ENCODE peak calls at places on chromosomes 11 and 22, in seven cellular contexts. One of them, this sample, is unnamed.

GRCh38 chr11:71164186-71164585 is 88.2 kb downstream of the SHANK2 start:
- DNase-seq in AG04450: no peak
- DNase-seq in WERI-Rb-1: peak
- DNase-seq in CD8-positive, alpha-beta memory T cell: no peak
- DNase-seq in esophagus muscularis mucosa: peak
- DNase-seq in dorsolateral prefrontal cortex: no peak
- DNase-seq in tibial nerve: no peak
- DNase-seq in this sample: no peak

GRCh38 chr11:36465449-36466163 is 44.5 kb downstream of the TRAF6 start:
- DNase-seq in AG04450: no peak
- DNase-seq in WERI-Rb-1: no peak
- DNase-seq in CD8-positive, alpha-beta memory T cell: no peak
- DNase-seq in esophagus muscularis mucosa: peak
- DNase-seq in dorsolateral prefrontal cortex: no peak
- DNase-seq in tibial nerve: no peak
- DNase-seq in this sample: no peak

GRCh38 chr22:24995649-24996180 is 43.2 kb downstream of the KIAA1671 start:
- DNase-seq in AG04450: no peak
- DNase-seq in WERI-Rb-1: no peak
- DNase-seq in CD8-positive, alpha-beta memory T cell: no peak
- DNase-seq in esophagus muscularis mucosa: no peak
- DNase-seq in dorsolateral prefrontal cortex: no peak
- DNase-seq in tibial nerve: no peak
- DNase-seq in this sample: no peak

GRCh38 chr11:98701541-98701940 is 319.2 kb upstream of the CNTN5 start:
- DNase-seq in AG04450: no peak
- DNase-seq in WERI-Rb-1: no peak
- DNase-seq in CD8-positive, alpha-beta memory T cell: no peak
- DNase-seq in esophagus muscularis mucosa: no peak
- DNase-seq in dorsolateral prefrontal cortex: no peak
- DNase-seq in tibial nerve: no peak
- DNase-seq in this sample: no peak

GRCh38 chr11:22734628-22735345 is 68.4 kb downstream of the GAS2 start:
- DNase-seq in AG04450: no peak
- DNase-seq in WERI-Rb-1: no peak
- DNase-seq in CD8-positive, alpha-beta memory T cell: no peak
- DNase-seq in esophagus muscularis mucosa: no peak
- DNase-seq in dorsolateral prefrontal cortex: no peak
- DNase-seq in tibial nerve: no peak
- DNase-seq in this sample: no peak

GRCh38 chr11:66855574-66856495 is 1.0 kb upstream of the LRFN4 start:
- DNase-seq in AG04450: no peak
- DNase-seq in WERI-Rb-1: peak
- DNase-seq in CD8-positive, alpha-beta memory T cell: no peak
- DNase-seq in esophagus muscularis mucosa: peak
- DNase-seq in dorsolateral prefrontal cortex: peak
- DNase-seq in tibial nerve: peak
- DNase-seq in this sample: peak

GRCh38 chr11:70804174-70804855 is 406.0 kb downstream of the CTTN start:
- DNase-seq in AG04450: no peak
- DNase-seq in WERI-Rb-1: no peak
- DNase-seq in CD8-positive, alpha-beta memory T cell: no peak
- DNase-seq in esophagus muscularis mucosa: no peak
- DNase-seq in dorsolateral prefrontal cortex: no peak
- DNase-seq in tibial nerve: no peak
- DNase-seq in this sample: no peak

GRCh38 chr11:68164437-68164836 is 43.2 kb upstream of the CHKA start:
- DNase-seq in AG04450: no peak
- DNase-seq in WERI-Rb-1: no peak
- DNase-seq in CD8-positive, alpha-beta memory T cell: no peak
- DNase-seq in esophagus muscularis mucosa: no peak
- DNase-seq in dorsolateral prefrontal cortex: no peak
- DNase-seq in tibial nerve: no peak
- DNase-seq in this sample: no peak

GRCh38 chr11:35077709-35078695 is 61.0 kb upstream of the CD44 start:
- DNase-seq in AG04450: no peak
- DNase-seq in WERI-Rb-1: no peak
- DNase-seq in CD8-positive, alpha-beta memory T cell: peak
- DNase-seq in esophagus muscularis mucosa: no peak
- DNase-seq in dorsolateral prefrontal cortex: no peak
- DNase-seq in tibial nerve: no peak
- DNase-seq in this sample: no peak

GRCh38 chr11:107957109-107957588 is 28.9 kb downstream of the RAB39A start:
- DNase-seq in AG04450: no peak
- DNase-seq in WERI-Rb-1: no peak
- DNase-seq in CD8-positive, alpha-beta memory T cell: no peak
- DNase-seq in esophagus muscularis mucosa: no peak
- DNase-seq in dorsolateral prefrontal cortex: no peak
- DNase-seq in tibial nerve: peak
- DNase-seq in this sample: no peak

GRCh38 chr11:43632171-43632570 is 48.4 kb upstream of the HSD17B12 start:
- DNase-seq in AG04450: no peak
- DNase-seq in WERI-Rb-1: no peak
- DNase-seq in CD8-positive, alpha-beta memory T cell: no peak
- DNase-seq in esophagus muscularis mucosa: no peak
- DNase-seq in dorsolateral prefrontal cortex: no peak
- DNase-seq in tibial nerve: no peak
- DNase-seq in this sample: no peak

GRCh38 chr22:25972397-25972796 is 196.9 kb upstream of the SEZ6L start:
- DNase-seq in AG04450: no peak
- DNase-seq in WERI-Rb-1: no peak
- DNase-seq in CD8-positive, alpha-beta memory T cell: no peak
- DNase-seq in esophagus muscularis mucosa: no peak
- DNase-seq in dorsolateral prefrontal cortex: no peak
- DNase-seq in tibial nerve: no peak
- DNase-seq in this sample: no peak

GRCh38 chr11:62593434-62594044 is 2.2 kb upstream of the TUT1 start:
- DNase-seq in AG04450: peak
- DNase-seq in WERI-Rb-1: peak
- DNase-seq in CD8-positive, alpha-beta memory T cell: peak
- DNase-seq in esophagus muscularis mucosa: no peak
- DNase-seq in dorsolateral prefrontal cortex: peak
- DNase-seq in tibial nerve: peak
- DNase-seq in this sample: peak

GRCh38 chr11:13767461-13767860 is 99.0 kb downstream of the FAR1 start:
- DNase-seq in AG04450: no peak
- DNase-seq in WERI-Rb-1: no peak
- DNase-seq in CD8-positive, alpha-beta memory T cell: no peak
- DNase-seq in esophagus muscularis mucosa: no peak
- DNase-seq in dorsolateral prefrontal cortex: no peak
- DNase-seq in tibial nerve: no peak
- DNase-seq in this sample: no peak

GRCh38 chr11:44615913-44616806 is 50.7 kb downstream of the CD82 start:
- DNase-seq in AG04450: no peak
- DNase-seq in WERI-Rb-1: no peak
- DNase-seq in CD8-positive, alpha-beta memory T cell: no peak
- DNase-seq in esophagus muscularis mucosa: no peak
- DNase-seq in dorsolateral prefrontal cortex: no peak
- DNase-seq in tibial nerve: no peak
- DNase-seq in this sample: no peak

GRCh38 chr11:2771758-2772466 is 72.1 kb upstream of the KCNQ1OT1 start:
- DNase-seq in AG04450: no peak
- DNase-seq in WERI-Rb-1: peak
- DNase-seq in CD8-positive, alpha-beta memory T cell: no peak
- DNase-seq in esophagus muscularis mucosa: peak
- DNase-seq in dorsolateral prefrontal cortex: no peak
- DNase-seq in tibial nerve: no peak
- DNase-seq in this sample: no peak

GRCh38 chr11:19419021-19419750 is 178.4 kb upstream of the E2F8 start:
- DNase-seq in AG04450: peak
- DNase-seq in WERI-Rb-1: no peak
- DNase-seq in CD8-positive, alpha-beta memory T cell: no peak
- DNase-seq in esophagus muscularis mucosa: no peak
- DNase-seq in dorsolateral prefrontal cortex: no peak
- DNase-seq in tibial nerve: no peak
- DNase-seq in this sample: no peak

GRCh38 chr11:111039982-111040381 is 205.5 kb upstream of the POU2AF2 start:
- DNase-seq in AG04450: no peak
- DNase-seq in WERI-Rb-1: no peak
- DNase-seq in CD8-positive, alpha-beta memory T cell: no peak
- DNase-seq in esophagus muscularis mucosa: no peak
- DNase-seq in dorsolateral prefrontal cortex: no peak
- DNase-seq in tibial nerve: no peak
- DNase-seq in this sample: no peak

GRCh38 chr11:98040061-98040808 is 980.5 kb upstream of the CNTN5 start:
- DNase-seq in AG04450: no peak
- DNase-seq in WERI-Rb-1: no peak
- DNase-seq in CD8-positive, alpha-beta memory T cell: no peak
- DNase-seq in esophagus muscularis mucosa: no peak
- DNase-seq in dorsolateral prefrontal cortex: no peak
- DNase-seq in tibial nerve: no peak
- DNase-seq in this sample: no peak

GRCh38 chr11:11403763-11404725 is 51.0 kb upstream of the CSNK2A3 start:
- DNase-seq in AG04450: no peak
- DNase-seq in WERI-Rb-1: no peak
- DNase-seq in CD8-positive, alpha-beta memory T cell: no peak
- DNase-seq in esophagus muscularis mucosa: no peak
- DNase-seq in dorsolateral prefrontal cortex: no peak
- DNase-seq in tibial nerve: no peak
- DNase-seq in this sample: no peak

GRCh38 chr11:131637469-131638175 is 267.2 kb downstream of the NTM start:
- DNase-seq in AG04450: no peak
- DNase-seq in WERI-Rb-1: no peak
- DNase-seq in CD8-positive, alpha-beta memory T cell: no peak
- DNase-seq in esophagus muscularis mucosa: no peak
- DNase-seq in dorsolateral prefrontal cortex: no peak
- DNase-seq in tibial nerve: no peak
- DNase-seq in this sample: no peak

GRCh38 chr11:104898685-104899013 is 389 bp upstream of the CASP12 start:
- DNase-seq in AG04450: no peak
- DNase-seq in WERI-Rb-1: no peak
- DNase-seq in CD8-positive, alpha-beta memory T cell: no peak
- DNase-seq in esophagus muscularis mucosa: no peak
- DNase-seq in dorsolateral prefrontal cortex: no peak
- DNase-seq in tibial nerve: no peak
- DNase-seq in this sample: no peak

GRCh38 chr11:105867742-105868141 is 154.3 kb downstream of the MSANTD4 start:
- DNase-seq in AG04450: no peak
- DNase-seq in WERI-Rb-1: no peak
- DNase-seq in CD8-positive, alpha-beta memory T cell: no peak
- DNase-seq in esophagus muscularis mucosa: no peak
- DNase-seq in dorsolateral prefrontal cortex: no peak
- DNase-seq in tibial nerve: no peak
- DNase-seq in this sample: no peak

GRCh38 chr22:42951093-42951710 is 63.7 kb downstream of the PACSIN2 start:
- DNase-seq in AG04450: no peak
- DNase-seq in WERI-Rb-1: no peak
- DNase-seq in CD8-positive, alpha-beta memory T cell: no peak
- DNase-seq in esophagus muscularis mucosa: no peak
- DNase-seq in dorsolateral prefrontal cortex: no peak
- DNase-seq in tibial nerve: no peak
- DNase-seq in this sample: no peak
- H3K27ac ChIP-seq in AG04450: no peak
- H3K27ac ChIP-seq in WERI-Rb-1: no peak
- H3K27ac ChIP-seq in CD8-positive, alpha-beta memory T cell: no peak
- H3K27ac ChIP-seq in esophagus muscularis mucosa: peak
- H3K27ac ChIP-seq in dorsolateral prefrontal cortex: no peak
- H3K27ac ChIP-seq in tibial nerve: no peak
- H3K27ac ChIP-seq in this sample: no peak

GRCh38 chr22:27183474-27183873 is 526.1 kb downstream of the MIAT start:
- DNase-seq in AG04450: no peak
- DNase-seq in WERI-Rb-1: no peak
- DNase-seq in CD8-positive, alpha-beta memory T cell: no peak
- DNase-seq in esophagus muscularis mucosa: no peak
- DNase-seq in dorsolateral prefrontal cortex: no peak
- DNase-seq in tibial nerve: no peak
- DNase-seq in this sample: no peak
- H3K27ac ChIP-seq in AG04450: no peak
- H3K27ac ChIP-seq in WERI-Rb-1: no peak
- H3K27ac ChIP-seq in CD8-positive, alpha-beta memory T cell: no peak
- H3K27ac ChIP-seq in esophagus muscularis mucosa: no peak
- H3K27ac ChIP-seq in dorsolateral prefrontal cortex: no peak
- H3K27ac ChIP-seq in tibial nerve: no peak
- H3K27ac ChIP-seq in this sample: no peak

DNA sequence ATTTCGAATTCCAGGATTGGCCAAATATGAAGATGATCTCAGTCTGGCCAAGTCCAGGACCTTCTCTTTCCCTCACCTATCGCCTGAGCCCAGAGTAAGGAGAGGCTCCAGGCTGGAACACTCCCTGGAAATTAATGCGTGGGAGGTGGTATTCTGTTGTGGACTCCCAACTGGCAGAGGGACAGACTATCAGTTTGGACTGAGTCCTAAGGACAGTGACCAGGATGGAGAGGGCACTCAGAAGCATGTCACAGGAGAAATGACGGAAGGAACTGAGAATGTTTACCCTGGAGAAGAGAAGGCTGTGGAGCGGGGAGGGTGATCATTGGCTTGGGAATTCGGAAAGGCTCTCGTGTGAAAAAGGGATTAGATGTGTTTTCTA is 84.4 kb downstream of the RPL27A start:
- DNase-seq in AG04450: no peak
- DNase-seq in WERI-Rb-1: no peak
- DNase-seq in CD8-positive, alpha-beta memory T cell: no peak
- DNase-seq in esophagus muscularis mucosa: no peak
- DNase-seq in dorsolateral prefrontal cortex: no peak
- DNase-seq in tibial nerve: no peak
- DNase-seq in this sample: no peak
- H3K27ac ChIP-seq in AG04450: peak
- H3K27ac ChIP-seq in WERI-Rb-1: no peak
- H3K27ac ChIP-seq in CD8-positive, alpha-beta memory T cell: no peak
- H3K27ac ChIP-seq in esophagus muscularis mucosa: peak
- H3K27ac ChIP-seq in dorsolateral prefrontal cortex: no peak
- H3K27ac ChIP-seq in tibial nerve: peak
- H3K27ac ChIP-seq in this sample: no peak

GRCh38 chr22:37681556-37682049 is 4.5 kb upstream of the NOL12 start:
- DNase-seq in AG04450: no peak
- DNase-seq in WERI-Rb-1: peak
- DNase-seq in CD8-positive, alpha-beta memory T cell: peak
- DNase-seq in esophagus muscularis mucosa: no peak
- DNase-seq in dorsolateral prefrontal cortex: peak
- DNase-seq in tibial nerve: peak
- DNase-seq in this sample: peak

GRCh38 chr22:37680191-37680851 is 4.9 kb downstream of the LGALS1 start:
- DNase-seq in AG04450: no peak
- DNase-seq in WERI-Rb-1: no peak
- DNase-seq in CD8-positive, alpha-beta memory T cell: no peak
- DNase-seq in esophagus muscularis mucosa: no peak
- DNase-seq in dorsolateral prefrontal cortex: no peak
- DNase-seq in tibial nerve: no peak
- DNase-seq in this sample: no peak

GRCh38 chr22:37679670-37680069 is 4.2 kb downstream of the LGALS1 start:
- DNase-seq in AG04450: no peak
- DNase-seq in WERI-Rb-1: no peak
- DNase-seq in CD8-positive, alpha-beta memory T cell: no peak
- DNase-seq in esophagus muscularis mucosa: no peak
- DNase-seq in dorsolateral prefrontal cortex: no peak
- DNase-seq in tibial nerve: no peak
- DNase-seq in this sample: no peak

GRCh38 chr22:37678372-37678771 is 2.9 kb downstream of the LGALS1 start:
- DNase-seq in AG04450: no peak
- DNase-seq in WERI-Rb-1: no peak
- DNase-seq in CD8-positive, alpha-beta memory T cell: no peak
- DNase-seq in esophagus muscularis mucosa: no peak
- DNase-seq in dorsolateral prefrontal cortex: no peak
- DNase-seq in tibial nerve: no peak
- DNase-seq in this sample: no peak

DNA sequence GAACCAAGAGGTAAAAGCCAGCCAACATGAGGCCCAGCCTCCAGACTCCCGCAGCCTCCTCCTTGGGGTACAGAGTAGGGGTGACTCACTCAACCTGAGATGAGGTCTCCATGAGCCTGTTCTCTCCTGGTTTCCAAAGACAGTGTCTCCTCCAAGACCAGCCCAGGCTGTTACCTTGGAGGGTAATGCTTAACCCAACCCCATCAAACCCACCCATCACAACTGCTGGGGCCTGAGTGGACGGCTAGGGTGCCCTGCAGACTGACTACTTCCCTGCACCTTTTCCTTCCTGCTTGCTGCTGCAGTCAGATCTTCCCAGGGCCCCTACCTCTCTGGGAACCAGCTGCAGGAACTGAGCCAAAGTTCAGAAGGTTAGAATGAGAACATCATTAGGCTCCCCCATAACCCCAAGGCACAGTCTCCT is 5.1 kb upstream of the NOL12 start:
- DNase-seq in AG04450: no peak
- DNase-seq in WERI-Rb-1: no peak
- DNase-seq in CD8-positive, alpha-beta memory T cell: no peak
- DNase-seq in esophagus muscularis mucosa: no peak
- DNase-seq in dorsolateral prefrontal cortex: no peak
- DNase-seq in tibial nerve: no peak
- DNase-seq in this sample: no peak
- H3K27ac ChIP-seq in AG04450: peak
- H3K27ac ChIP-seq in WERI-Rb-1: no peak
- H3K27ac ChIP-seq in CD8-positive, alpha-beta memory T cell: no peak
- H3K27ac ChIP-seq in esophagus muscularis mucosa: no peak
- H3K27ac ChIP-seq in dorsolateral prefrontal cortex: no peak
- H3K27ac ChIP-seq in tibial nerve: no peak
- H3K27ac ChIP-seq in this sample: no peak

This sample was measured in caudate nucleus.